ENCODE peak calls at places on chromosomes 2 and 18, in five cellular contexts. J, F, T, Y and X are unnamed samples.

GRCh38 chr2:229141626-229142025 is 129.5 kb downstream of the PID1 start:
- DNase-seq in Y (peak), F (no peak), T (no peak), J (peak), X (no peak)

GRCh38 chr18:76751538-76751890 is 70.8 kb upstream of the ZNF236 start:
- DNase-seq in F (no peak), J (no peak), T (no peak), Y (no peak), X (no peak)

GRCh38 chr18:74534981-74535649 is 815 bp downstream of the CNDP1 start:
- DNase-seq in F (no peak), J (no peak), Y (no peak), T (no peak), X (no peak)

GRCh38 chr2:242035858-242036652 is 166.5 kb downstream of the RTP5 start:
- DNase-seq in J (no peak), Y (no peak), T (no peak), F (no peak), X (no peak)

GRCh38 chr18:48655460-48655859 is 116.6 kb downstream of the CTIF start:
- DNase-seq in Y (no peak), J (no peak), F (no peak), T (no peak), X (no peak)

GRCh38 chr2:119741001-119741400 is 18.7 kb upstream of the PTPN4 start:
- DNase-seq in J (no peak), Y (peak), F (no peak), T (no peak), X (no peak)

GRCh38 chr2:129428086-129428660 is 551.3 kb upstream of the RAB6C start:
- DNase-seq in J (no peak), F (no peak), Y (no peak), T (no peak), X (no peak)

GRCh38 chr2:24492283-24493272 is 1.5 kb downstream of the NCOA1 start:
- DNase-seq in Y (peak), J (peak), T (no peak), F (peak), X (peak)

GRCh38 chr18:46408334-46408987 is 248.6 kb downstream of the LOXHD1 start:
- DNase-seq in F (no peak), Y (no peak), T (peak), J (no peak), X (no peak)

GRCh38 chr2:127182626-127183458 is 37.3 kb downstream of the CYP27C1 start:
- DNase-seq in T (no peak), Y (no peak), J (no peak), F (no peak), X (no peak)

GRCh38 chr2:63044360-63045327 is 6.0 kb upstream of the OTX1 start:
- DNase-seq in Y (no peak), J (no peak), F (no peak), T (no peak), X (no peak)

GRCh38 chr2:10221443-10221842 is 81.3 kb upstream of the HPCAL1 start:
- DNase-seq in J (no peak), T (no peak), Y (no peak), F (no peak), X (no peak)

GRCh38 chr2:109460553-109461324 is 153.0 kb downstream of the SEPTIN10 start:
- DNase-seq in T (no peak), F (no peak), J (peak), Y (no peak), X (no peak)

GRCh38 chr2:132754392-132754791 is 84.4 kb upstream of the LYPD1 start:
- DNase-seq in T (no peak), J (no peak), Y (no peak), F (no peak), X (no peak)

GRCh38 chr2:237892478-237892877 is 33.1 kb downstream of the RAMP1 start:
- DNase-seq in Y (no peak), J (no peak), F (no peak), T (no peak), X (no peak)

DNA sequence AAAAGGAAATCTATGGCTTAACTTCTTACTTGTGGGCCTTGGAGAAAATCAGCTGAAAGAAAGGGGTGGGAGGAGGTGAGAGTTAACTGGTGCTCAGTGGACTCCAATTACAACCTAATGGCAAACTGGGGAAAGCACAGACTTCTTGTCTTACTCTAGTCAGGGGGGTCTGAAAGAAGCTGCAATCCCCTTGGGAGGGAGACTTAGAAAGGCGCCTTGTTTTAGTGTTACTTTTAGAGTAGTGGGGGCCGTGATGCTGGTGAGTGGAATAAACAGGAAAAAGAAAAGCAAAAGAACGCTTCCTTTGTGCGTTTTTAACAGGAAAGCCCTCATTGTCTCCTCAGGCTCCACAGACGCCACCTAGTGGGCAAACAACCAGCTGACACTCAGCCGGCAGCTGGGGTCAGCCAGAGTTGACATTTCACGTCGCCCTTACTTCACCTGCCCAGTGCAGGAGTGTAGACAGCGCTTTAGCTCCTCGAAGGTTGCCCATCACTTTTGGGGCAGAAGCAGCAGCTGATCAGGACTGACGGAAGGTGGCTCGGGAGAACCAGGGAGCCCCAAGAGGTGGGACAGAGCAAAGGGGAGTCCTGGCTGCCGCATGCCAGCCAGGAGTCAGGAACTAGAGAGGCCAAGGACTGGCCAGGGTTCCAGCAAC is 55.9 kb upstream of the GORASP2 start:
- DNase-seq in F (peak), J (peak), Y (peak), T (peak), X (peak)
- H3K4me3 ChIP-seq in F (no peak), J (peak), Y (no peak), T (no peak), X (peak)

DNA sequence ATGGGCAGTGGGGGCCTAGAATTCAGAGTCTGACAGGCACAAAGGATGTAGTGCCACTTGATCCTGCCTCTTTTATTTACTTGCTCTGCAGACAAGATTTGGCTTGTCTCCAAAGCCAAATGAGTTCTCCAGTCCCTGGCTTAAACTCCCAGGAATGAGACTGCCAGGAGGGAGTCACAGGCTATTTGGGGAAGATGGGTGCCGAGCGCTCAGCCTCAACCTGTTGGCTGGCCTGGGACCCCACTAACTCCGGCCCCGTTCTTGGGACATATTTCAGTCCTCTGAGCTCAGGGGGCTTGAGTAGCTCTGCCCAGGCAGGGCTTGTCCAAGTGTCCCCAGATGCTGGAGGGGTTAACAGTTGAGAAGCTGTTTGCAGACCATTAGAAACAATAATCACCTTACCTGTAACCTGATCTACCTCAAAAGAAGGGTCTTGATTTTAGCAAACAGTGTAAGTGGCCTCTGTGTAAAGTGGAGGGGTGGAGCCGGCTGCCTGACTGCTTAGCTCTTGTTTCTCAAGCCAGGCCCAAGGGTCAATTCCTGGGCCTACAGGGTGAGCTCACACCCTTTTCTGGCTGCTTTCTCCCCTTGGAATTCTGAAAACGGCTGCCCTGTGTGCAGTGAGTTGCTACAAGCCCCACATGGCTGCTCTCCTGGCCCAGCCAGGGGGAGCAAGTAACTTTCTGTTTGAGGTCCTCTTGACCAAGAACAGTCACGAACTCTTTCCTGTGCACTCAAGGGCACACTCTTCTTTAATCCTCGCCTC is 27.1 kb upstream of the FZD5 start:
- DNase-seq in Y (no peak), J (peak), F (no peak), T (peak), X (no peak)
- H3K4me3 ChIP-seq in Y (no peak), J (no peak), F (no peak), T (no peak), X (no peak)

GRCh38 chr2:951224-952006 is 766 bp downstream of the SNTG2 start:
- DNase-seq in Y (no peak), J (no peak), T (no peak), F (no peak), X (no peak)
- H3K4me3 ChIP-seq in Y (no peak), J (no peak), T (no peak), F (peak), X (no peak)

DNA sequence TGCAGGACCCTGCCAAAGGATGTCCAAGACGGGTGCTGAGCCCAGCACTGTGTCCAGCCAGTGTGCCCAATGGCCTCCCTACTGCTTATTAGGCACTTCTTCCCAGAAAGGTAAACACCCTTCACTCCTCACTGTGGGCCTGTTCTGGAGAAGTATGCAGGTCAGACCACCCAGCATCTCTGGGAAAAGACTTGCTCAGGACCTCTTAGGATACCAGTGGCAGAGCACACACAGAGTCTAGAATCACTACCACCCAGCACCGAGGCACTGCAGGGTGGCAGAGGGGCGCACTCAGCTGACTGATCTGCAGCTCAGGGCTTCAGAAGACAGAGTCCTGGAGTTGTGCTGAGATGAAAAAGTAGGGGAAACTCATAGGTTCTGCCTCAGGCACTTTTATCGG is 25.8 kb downstream of the XDH start:
- DNase-seq in Y (no peak), F (no peak), T (no peak), J (no peak), X (no peak)
- H3K4me3 ChIP-seq in Y (no peak), F (no peak), T (no peak), J (no peak), X (no peak)

GRCh38 chr2:37774976-37775907 is 103.8 kb upstream of the CDC42EP3 start:
- DNase-seq in F (no peak), J (peak), Y (peak), T (no peak), X (no peak)

GRCh38 chr2:37775908-37776250 is 104.4 kb upstream of the CDC42EP3 start:
- DNase-seq in T (no peak), J (no peak), F (peak), Y (peak), X (no peak)

GRCh38 chr2:37779123-37779522 is 107.7 kb upstream of the CDC42EP3 start:
- DNase-seq in Y (no peak), F (no peak), T (no peak), J (no peak), X (no peak)

GRCh38 chr2:37779611-37780010 is 108.2 kb upstream of the CDC42EP3 start:
- DNase-seq in T (no peak), J (no peak), F (no peak), Y (no peak), X (no peak)

DNA sequence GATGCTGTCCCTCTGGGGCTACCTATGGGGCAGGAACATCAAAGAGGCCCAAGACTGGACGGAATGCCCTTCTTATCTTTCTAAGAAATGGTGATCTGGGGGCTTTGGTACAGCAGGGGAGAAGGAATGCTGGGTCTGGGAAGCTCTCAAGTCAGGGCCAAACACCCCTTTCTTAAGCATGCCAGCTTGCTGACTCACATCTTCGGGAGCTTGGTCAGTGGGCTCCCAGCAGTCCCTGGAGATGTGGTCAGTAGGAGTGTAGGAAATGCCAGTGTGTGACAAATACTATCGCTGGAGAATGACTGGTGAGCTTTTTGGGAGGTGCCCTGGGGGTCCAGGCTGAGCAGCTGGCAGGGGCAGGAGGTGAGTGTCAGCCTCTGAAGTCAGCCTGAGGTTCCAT is 105.0 kb upstream of the CDC42EP3 start:
- DNase-seq in Y (peak), J (peak), T (peak), F (no peak), X (no peak)
- H3K4me3 ChIP-seq in Y (no peak), J (no peak), T (no peak), F (no peak), X (no peak)

GRCh38 chr2:161417428-161418274 is 1.6 kb downstream of the TBR1 start:
- DNase-seq in Y (no peak), F (no peak), T (no peak), J (no peak), X (no peak)

GRCh38 chr2:161415041-161415440 is 1.1 kb upstream of the TBR1 start:
- DNase-seq in T (no peak), F (no peak), Y (no peak), J (peak), X (no peak)

GRCh38 chr2:161416633-161417427 is 733 bp downstream of the TBR1 start:
- DNase-seq in Y (no peak), J (no peak), F (no peak), T (no peak), X (peak)

GRCh38 chr2:161415467-161416293 is 417 bp upstream of the TBR1 start:
- DNase-seq in J (no peak), F (no peak), Y (no peak), T (no peak), X (no peak)

DNA sequence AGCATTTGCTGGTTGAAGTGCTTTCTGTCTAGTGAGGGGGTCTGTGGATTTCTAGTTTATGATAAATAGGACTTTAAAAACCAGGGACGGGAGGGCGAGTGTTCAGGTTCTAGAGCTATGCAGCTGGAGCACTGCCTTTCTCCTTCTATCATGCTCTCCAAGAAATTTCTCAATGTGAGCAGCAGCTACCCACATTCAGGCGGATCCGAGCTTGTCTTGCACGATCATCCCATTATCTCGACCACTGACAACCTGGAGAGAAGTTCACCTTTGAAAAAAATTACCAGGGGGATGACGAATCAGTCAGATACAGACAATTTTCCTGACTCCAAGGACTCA is at the start of gene TBR1:
- DNase-seq in F (no peak), Y (no peak), J (no peak), T (no peak), X (no peak)
- H3K4me3 ChIP-seq in F (peak), Y (no peak), J (peak), T (peak), X (peak)

DNA sequence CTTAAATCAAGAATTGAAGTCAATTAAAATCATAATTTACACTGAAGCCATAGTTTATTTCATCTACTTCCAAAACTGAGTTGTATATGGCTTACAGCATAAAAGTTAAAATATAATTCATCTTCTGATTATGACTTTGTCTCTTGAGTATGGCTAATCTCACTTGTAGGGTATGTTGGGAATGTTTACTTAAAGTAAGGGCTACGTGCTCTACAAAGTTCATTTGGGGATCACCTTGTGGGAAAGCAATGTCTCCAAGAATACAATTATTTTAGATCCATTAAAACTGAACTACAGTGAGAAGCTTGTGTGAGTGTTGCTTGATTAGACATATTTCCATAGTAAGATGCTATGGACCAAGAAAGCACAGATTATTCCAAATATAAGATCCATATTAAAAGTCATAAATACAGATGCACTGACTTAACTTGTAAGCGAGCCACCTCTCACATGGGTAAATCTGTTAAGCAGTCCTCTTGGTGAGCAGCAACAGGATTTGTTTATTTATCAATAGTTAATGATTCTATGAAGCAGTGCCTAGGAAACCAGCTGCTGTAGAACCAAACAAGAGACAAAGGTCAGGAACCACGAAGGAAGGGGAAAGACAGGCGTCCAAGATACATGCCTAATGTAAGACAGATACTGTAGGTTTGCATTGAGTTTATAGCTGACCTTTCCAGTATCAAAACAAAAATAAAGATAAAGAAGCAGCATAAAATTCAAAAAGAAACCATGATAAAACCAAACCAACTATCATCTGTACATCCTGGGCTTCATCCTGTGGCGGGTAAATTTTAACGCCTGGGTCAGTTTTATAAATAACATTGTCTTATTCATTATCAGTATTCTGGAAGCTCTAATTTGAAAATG is 24.8 kb downstream of the DSG4 start:
- DNase-seq in Y (no peak), F (no peak), T (peak), J (no peak), X (no peak)
- H3K4me3 ChIP-seq in Y (no peak), F (no peak), T (no peak), J (no peak), X (no peak)

GRCh38 chr2:121234144-121234543 is 50.9 kb downstream of the TFCP2L1 start:
- DNase-seq in T (no peak), Y (no peak), F (no peak), J (no peak), X (no peak)
- H3K4me3 ChIP-seq in T (no peak), Y (no peak), F (no peak), J (no peak), X (no peak)

GRCh38 chr18:12377556-12378553 is 828 bp upstream of the AFG3L2 start:
- DNase-seq in Y (peak), J (no peak), F (no peak), T (no peak), X (no peak)
- H3K4me3 ChIP-seq in Y (peak), J (peak), F (peak), T (peak), X (peak)

GRCh38 chr2:231680284-231680991 is 27.9 kb upstream of the PTMA start:
- DNase-seq in F (no peak), Y (no peak), J (peak), T (no peak), X (no peak)
- H3K4me3 ChIP-seq in F (peak), Y (peak), J (peak), T (peak), X (no peak)